ENCODE peak calls at places on chromosomes 2 and 18, in five cellular contexts. J is DND-41; F is stimulated activated naive CD4-positive, alpha-beta T cell; N is activated CD8-positive, alpha-beta memory T cell treated with anti-CD3 and anti-CD28 coated beads for 24 hours; W is activated T-cell treated with anti-CD3 and anti-CD28 coated beads, Interleukin-2, amount 50 U/mL, for 72 hours. E is an unnamed sample.

GRCh38 chr2:124967325-124967724 is 942.2 kb downstream of the CNTNAP5 start:
- DNase-seq in J (no peak), F (no peak), N (no peak), W (no peak), E (no peak)

GRCh38 chr2:223414646-223415045 is 187.5 kb downstream of the SCG2 start:
- DNase-seq in J (no peak), F (no peak), N (no peak), W (no peak), E (no peak)

GRCh38 chr2:85413592-85414421 is 3.6 kb upstream of the CAPG start:
- DNase-seq in J (peak; percentile 63), F (no peak), N (peak; percentile 81), W (peak; percentile 84), E (no peak)

GRCh38 chr18:50468802-50469201 is 91.1 kb upstream of the MAPK4 start:
- DNase-seq in J (no peak), F (no peak), N (no peak), W (no peak), E (no peak)

GRCh38 chr18:79874553-79875530 is 76.6 kb downstream of the SLC66A2 start:
- DNase-seq in J (no peak), F (no peak), N (peak; percentile 17), W (no peak), E (no peak)

GRCh38 chr2:150063950-150064549 is 423.4 kb downstream of the RND3 start:
- DNase-seq in J (no peak), F (no peak), N (no peak), W (no peak), E (no peak)

GRCh38 chr2:119837759-119838158 is 78.0 kb downstream of the PTPN4 start:
- DNase-seq in J (no peak), F (no peak), N (no peak), W (no peak), E (no peak)

GRCh38 chr2:203915256-203915655 is 21.3 kb upstream of the ICOS start:
- DNase-seq in J (no peak), F (no peak), N (no peak), W (no peak), E (no peak)

GRCh38 chr2:8607591-8607990 is 74.3 kb upstream of the ID2 start:
- DNase-seq in J (no peak), F (no peak), N (no peak), W (no peak), E (peak; percentile 70)

GRCh38 chr2:162070228-162070918 is 3.6 kb downstream of the DPP4 start:
- DNase-seq in J (no peak), F (no peak), N (no peak), W (no peak), E (no peak)

GRCh38 chr2:169091761-169092523 is 22.6 kb downstream of the DHRS9 start:
- DNase-seq in J (no peak), F (no peak), N (no peak), W (no peak), E (peak; percentile 49)

GRCh38 chr2:122136071-122136470 is 380.6 kb downstream of the TSN start:
- DNase-seq in J (peak; percentile 31), F (no peak), N (no peak), W (peak; percentile 4), E (no peak)

GRCh38 chr2:98299506-98299905 is 46.8 kb upstream of the CNGA3 start:
- DNase-seq in J (no peak), F (no peak), N (no peak), W (no peak), E (no peak)

GRCh38 chr2:112216158-112216557 is 38.7 kb downstream of the ZC3H8 start:
- DNase-seq in J (no peak), F (no peak), N (no peak), W (no peak), E (peak; percentile 16)

GRCh38 chr2:39508243-39508642 is 71.2 kb upstream of the MAP4K3 start:
- DNase-seq in J (no peak), F (no peak), N (no peak), W (no peak), E (no peak)

GRCh38 chr18:54020971-54021370 is 203.5 kb downstream of the MBD2 start:
- DNase-seq in J (no peak), F (no peak), N (no peak), W (no peak), E (no peak)

GRCh38 chr2:19351914-19352697 is 6.3 kb downstream of the OSR1 start:
- DNase-seq in J (no peak), F (peak; percentile 19), N (no peak), W (no peak), E (no peak)

GRCh38 chr2:202317080-202317859 is 51.7 kb downstream of the NOP58 start:
- DNase-seq in J (no peak), F (no peak), N (peak; percentile 4), W (no peak), E (peak; percentile 80)

GRCh38 chr2:80053522-80054338 is 250.8 kb downstream of the LRRTM1 start:
- DNase-seq in J (no peak), F (no peak), N (no peak), W (no peak), E (no peak)

GRCh38 chr18:76668546-76668945 is 153.8 kb upstream of the ZNF236 start:
- DNase-seq in J (no peak), F (no peak), N (no peak), W (no peak), E (no peak)

GRCh38 chr2:62808554-62808953 is 103.0 kb downstream of the EHBP1 start:
- DNase-seq in J (no peak), F (no peak), N (no peak), W (no peak), E (no peak)

GRCh38 chr2:215680605-215681598 is 245.0 kb upstream of the FN1 start:
- DNase-seq in J (peak; percentile 63), F (peak; percentile 77), N (no peak), W (peak; percentile 38), E (peak; percentile 95)

GRCh38 chr18:43719264-43719795 is 442.0 kb upstream of the SYT4 start:
- DNase-seq in J (no peak), F (no peak), N (no peak), W (no peak), E (no peak)

GRCh38 chr18:22778996-22779395 is 154.1 kb upstream of the RBBP8 start:
- DNase-seq in J (no peak), F (no peak), N (no peak), W (no peak), E (no peak)

GRCh38 chr2:219155054-219155644 is 5.5 kb downstream of the NHEJ1 start:
- DNase-seq in J (peak; percentile 39), F (peak; percentile 67), N (no peak), W (peak; percentile 21), E (peak; percentile 52)